ENCODE peak calls at places on chromosome 20, in five cellular contexts. G, U, S, I and V are unnamed samples.

GRCh38 chr20:50724851-50725721 is 6.3 kb upstream of the PARD6B start:
- DNase-seq in S (peak), I (peak), G (peak), U (no peak), V (no peak)

GRCh38 chr20:21516861-21517565 is 3.1 kb upstream of the NKX2-2 start:
- DNase-seq in S (no peak), I (no peak), G (no peak), U (no peak), V (no peak)

GRCh38 chr20:48760403-48760889 is 67.4 kb downstream of the PREX1 start:
- DNase-seq in S (no peak), U (peak), I (no peak), G (no peak), V (no peak)

GRCh38 chr20:40848530-40848929 is 159.5 kb upstream of the MAFB start:
- DNase-seq in U (no peak), S (no peak), I (no peak), G (no peak), V (no peak)

GRCh38 chr20:41316009-41316408 is 1.5 kb downstream of the ZHX3 start:
- DNase-seq in G (no peak), U (no peak), S (no peak), I (no peak), V (no peak)

GRCh38 chr20:46406986-46407670 is 713 bp upstream of the ELMO2 start:
- DNase-seq in I (no peak), U (peak), G (no peak), S (no peak), V (peak)

GRCh38 chr20:62320581-62321354 is 18.0 kb downstream of the ADRM1 start:
- DNase-seq in U (peak), G (no peak), S (no peak), I (no peak), V (no peak)

GRCh38 chr20:2631228-2631627 is 21.2 kb upstream of the NOP56 start:
- DNase-seq in G (no peak), I (no peak), S (no peak), U (no peak), V (no peak)

GRCh38 chr20:17680128-17680835 is 1.8 kb downstream of the RRBP1 start:
- DNase-seq in U (peak), I (peak), S (no peak), G (peak), V (no peak)

GRCh38 chr20:58584881-58585752 is 66.0 kb upstream of the STX16 start:
- DNase-seq in I (no peak), S (no peak), G (no peak), U (no peak), V (no peak)

GRCh38 chr20:11796041-11796440 is 121.7 kb upstream of the BTBD3 start:
- DNase-seq in U (no peak), I (no peak), S (no peak), G (no peak), V (no peak)

GRCh38 chr20:52060794-52061714 is 130.5 kb downstream of the ZFP64 start:
- DNase-seq in G (no peak), U (no peak), S (no peak), I (no peak), V (no peak)

GRCh38 chr20:47784599-47785320 is 521 bp downstream of the SULF2 start:
- DNase-seq in I (peak), U (peak), S (no peak), G (no peak), V (peak)